ENCODE peak calls at places on chromosomes 5 and 9, in seven cellular contexts. G is GM12891; D is stimulated activated CD4-positive, alpha-beta T cell treated with anti-CD3 and anti-CD28 coated beads, Interleukin-12 subunit alpha, Interleukin-12 subunit beta, amount 100 ng/mL, for 24 hours; N is NCI-H2171; V is NAMALWA; U is endodermal cell; E is fibroblast of lung. B is an unnamed sample.

GRCh38 chr5:33662721-33663435 is 222.1 kb downstream of the TARS1 start:
- DNase-seq in V (no peak), E (peak), D (no peak), G (no peak), N (no peak), U (no peak), B (no peak)

GRCh38 chr9:91416086-91416712 is 7.4 kb downstream of the NFIL3 start:
- DNase-seq in N (no peak), V (no peak), D (no peak), G (no peak), E (peak), U (no peak), B (no peak)

GRCh38 chr9:71368157-71368556 is 246.7 kb upstream of the TRPM3 start:
- DNase-seq in G (no peak), N (no peak), E (no peak), U (no peak), D (no peak), V (no peak), B (no peak)

GRCh38 chr9:123395276-123396006 is 39.4 kb downstream of the CRB2 start:
- DNase-seq in U (peak), G (no peak), V (peak), E (no peak), D (no peak), N (peak), B (no peak)

GRCh38 chr5:148290271-148291195 is 21.7 kb upstream of the SPINK7 start:
- DNase-seq in U (peak), N (no peak), G (no peak), E (peak), D (no peak), V (peak), B (no peak)

GRCh38 chr5:157540707-157541451 is 34.7 kb downstream of the ADAM19 start:
- DNase-seq in N (no peak), U (peak), V (peak), D (no peak), E (peak), G (peak), B (peak)

GRCh38 chr5:172455511-172456061 is 1.3 kb upstream of the SH3PXD2B start:
- DNase-seq in V (no peak), E (peak), U (peak), D (no peak), N (no peak), G (no peak), B (no peak)

GRCh38 chr5:1007681-1008450 is 736 bp upstream of the NKD2 start:
- DNase-seq in E (no peak), U (peak), N (no peak), V (peak), D (no peak), G (no peak), B (no peak)

GRCh38 chr5:94884294-94884693 is 265.8 kb downstream of the SLF1 start:
- DNase-seq in E (no peak), N (no peak), V (no peak), U (no peak), G (no peak), D (no peak), B (no peak)

B was measured in activated CD4-positive, alpha-beta memory T cell treated with anti-CD3 and anti-CD28 coated beads, Interleukin-2, amount 10 ng/mL, durations not matched to agents 7 days and 5 days.